ENCODE peak calls at places on chromosomes 11 and 22, in five cellular contexts. E is GM18507; N is CD8-positive, alpha-beta memory T cell; R is endothelial cell; X is thyroid gland. C is an unnamed sample.

GRCh38 chr11:104841973-104842372 is 56.3 kb downstream of the CASP12 start:
- DNase-seq in E (no peak), N (no peak), R (no peak), X (no peak), C (no peak)

GRCh38 chr22:35987994-35988393 is 40.6 kb downstream of the RBFOX2 start:
- DNase-seq in E (no peak), N (no peak), R (no peak), X (no peak), C (no peak)

GRCh38 chr22:32951081-32951806 is 106.9 kb downstream of the SYN3 start:
- DNase-seq in E (no peak), N (no peak), R (peak), X (peak), C (no peak)

GRCh38 chr11:121489823-121490222 is 37.1 kb upstream of the SORL1-AS1 start:
- DNase-seq in E (no peak), N (no peak), R (no peak), X (no peak), C (no peak)

GRCh38 chr11:102559839-102560238 is 29.3 kb upstream of the MMP7 start:
- DNase-seq in E (no peak), N (peak), R (no peak), X (no peak), C (no peak)

GRCh38 chr11:46693597-46694012 is 6.8 kb downstream of the ARHGAP1 start:
- DNase-seq in E (no peak), N (no peak), R (no peak), X (no peak), C (no peak)

GRCh38 chr22:46908641-46909107 is 146.2 kb downstream of the TBC1D22A start:
- DNase-seq in E (no peak), N (no peak), R (no peak), X (no peak), C (no peak)

GRCh38 chr22:19872779-19873137 is 18.1 kb upstream of the GNB1L start:
- DNase-seq in E (no peak), N (no peak), R (no peak), X (peak), C (no peak)

GRCh38 chr11:2136209-2136951 is 2.8 kb downstream of the IGF2 start:
- DNase-seq in E (no peak), N (no peak), R (no peak), X (no peak), C (no peak)

GRCh38 chr22:43883012-43883661 is 8.7 kb downstream of the PNPLA5 start:
- DNase-seq in E (peak), N (peak), R (peak), X (peak), C (peak)

GRCh38 chr11:65918211-65919150 is at the start of gene C11orf68:
- DNase-seq in E (no peak), N (no peak), R (no peak), X (peak), C (peak)

GRCh38 chr11:22878604-22879003 is 18.3 kb upstream of the CCDC179 start:
- DNase-seq in E (no peak), N (no peak), R (no peak), X (no peak), C (no peak)

GRCh38 chr11:65355776-65356393 is 1.3 kb downstream of the TIGD3 start:
- DNase-seq in E (no peak), N (no peak), R (peak), X (peak), C (no peak)

GRCh38 chr22:21684492-21685163 is 18.8 kb downstream of the PPIL2 start:
- DNase-seq in E (no peak), N (no peak), R (no peak), X (no peak), C (no peak)

GRCh38 chr11:78961938-78962701 is 387.5 kb upstream of the NARS2 start:
- DNase-seq in E (no peak), N (no peak), R (peak), X (peak), C (no peak)

GRCh38 chr11:95762513-95762912 is 27.1 kb downstream of the FAM76B start:
- DNase-seq in E (no peak), N (no peak), R (no peak), X (no peak), C (no peak)

GRCh38 chr11:133964356-133964755 is 7.6 kb upstream of the IGSF9B start:
- DNase-seq in E (no peak), N (no peak), R (no peak), X (no peak), C (no peak)